ENCODE peak calls at places on chromosomes 16 and 17, in six cellular contexts. K is body of pancreas, T is lower lobe of right lung, N is stomach, H is mucosa of descending colon, C is left lung. B is an unnamed sample.

GRCh38 chr16:57480127-57480753 is 6.1 kb downstream of the DOK4 start:
- DNase-seq in K (peak), T (peak), N (peak), H (peak), C (peak), B (no peak)

GRCh38 chr16:83744521-83744981 is 63.2 kb upstream of the HSBP1 start:
- DNase-seq in K (peak), T (peak), N (no peak), H (no peak), C (peak), B (no peak)

GRCh38 chr17:74282587-74283370 is 8.7 kb downstream of the DNAI2 start:
- DNase-seq in K (no peak), T (no peak), N (no peak), H (no peak), C (no peak), B (no peak)

GRCh38 chr17:51006601-51007000 is 114.1 kb downstream of the SPAG9 start:
- DNase-seq in K (no peak), T (no peak), N (no peak), H (no peak), C (no peak), B (no peak)

GRCh38 chr16:70523013-70523620 is at the start of gene COG4:
- DNase-seq in K (peak), T (peak), N (peak), H (peak), C (peak), B (no peak)

GRCh38 chr16:11909653-11910551 is 5.9 kb downstream of the GSPT1 start:
- DNase-seq in K (no peak), T (no peak), N (no peak), H (no peak), C (no peak), B (no peak)

GRCh38 chr17:2190014-2190413 is 113.6 kb downstream of the SMG6 start:
- DNase-seq in K (no peak), T (no peak), N (no peak), H (no peak), C (no peak), B (no peak)

GRCh38 chr16:57735755-57736418 is at the start of gene KATNB1:
- DNase-seq in K (no peak), T (no peak), N (no peak), H (no peak), C (no peak), B (no peak)

GRCh38 chr17:2266865-2267228 is 36.7 kb downstream of the SMG6 start:
- DNase-seq in K (no peak), T (no peak), N (no peak), H (no peak), C (no peak), B (no peak)

GRCh38 chr16:8194795-8195194 is 395.5 kb downstream of the TMEM114 start:
- DNase-seq in K (no peak), T (no peak), N (no peak), H (no peak), C (no peak), B (no peak)

GRCh38 chr17:82915697-82916027 is 75.8 kb upstream of the ZNF750 start:
- DNase-seq in K (no peak), T (no peak), N (no peak), H (no peak), C (no peak), B (no peak)

GRCh38 chr16:66948034-66948821 is 12.8 kb upstream of the CES3 start:
- DNase-seq in K (no peak), T (no peak), N (peak), H (peak), C (no peak), B (no peak)

GRCh38 chr17:4407851-4408250 is 25.9 kb upstream of the SPNS3 start:
- DNase-seq in K (peak), T (no peak), N (peak), H (peak), C (no peak), B (peak)

GRCh38 chr17:74521701-74522201 is 9.5 kb downstream of the CD300LB start:
- DNase-seq in K (peak), T (no peak), N (peak), H (no peak), C (no peak), B (no peak)

GRCh38 chr16:88785106-88785924 is at the start of gene PIEZO1:
- DNase-seq in K (peak), T (peak), N (peak), H (peak), C (peak), B (no peak)

GRCh38 chr17:19263621-19264010 is 26.4 kb downstream of the EPN2 start:
- DNase-seq in K (no peak), T (no peak), N (no peak), H (no peak), C (no peak), B (no peak)

GRCh38 chr16:3068486-3068885 is 3.0 kb downstream of the IL32 start:
- DNase-seq in K (no peak), T (no peak), N (no peak), H (peak), C (no peak), B (no peak)

GRCh38 chr17:77491921-77492445 is 351.2 kb downstream of the SEC14L1 start:
- DNase-seq in K (no peak), T (peak), N (no peak), H (peak), C (peak), B (no peak)

GRCh38 chr17:29178750-29179231 is 1.4 kb downstream of the MYO18A start:
- DNase-seq in K (peak), T (no peak), N (peak), H (peak), C (peak), B (no peak)

GRCh38 chr16:3762080-3762750 is 44.9 kb upstream of the TRAP1 start:
- DNase-seq in K (no peak), T (no peak), N (no peak), H (no peak), C (no peak), B (no peak)

GRCh38 chr17:74728702-74729075 is 8.4 kb upstream of the RAB37 start:
- DNase-seq in K (no peak), T (no peak), N (no peak), H (no peak), C (no peak), B (no peak)

GRCh38 chr16:11794991-11795886 is 1.8 kb downstream of the ZC3H7A start:
- DNase-seq in K (no peak), T (no peak), N (no peak), H (peak), C (no peak), B (no peak)

GRCh38 chr17:78026381-78026780 is 67.9 kb downstream of the TNRC6C start:
- DNase-seq in K (no peak), T (no peak), N (no peak), H (no peak), C (no peak), B (no peak)

GRCh38 chr16:57677622-57678369 is 9.7 kb downstream of the ADGRG3 start:
- DNase-seq in K (peak), T (no peak), N (peak), H (no peak), C (no peak), B (peak)

GRCh38 chr16:86834451-86835035 is 256.2 kb downstream of the FOXL1 start:
- DNase-seq in K (no peak), T (no peak), N (no peak), H (no peak), C (no peak), B (no peak)

GRCh38 chr16:57000271-57001025 is 11.1 kb downstream of the NLRC5 start:
- DNase-seq in K (peak), T (no peak), N (peak), H (no peak), C (no peak), B (no peak)

GRCh38 chr16:17359778-17360177 is 111.0 kb downstream of the XYLT1 start:
- DNase-seq in K (peak), T (no peak), N (no peak), H (no peak), C (no peak), B (no peak)

GRCh38 chr16:48384305-48384981 is 770 bp downstream of the SIAH1 start:
- DNase-seq in K (peak), T (peak), N (peak), H (peak), C (peak), B (no peak)

GRCh38 chr16:79176987-79177386 is 423.6 kb downstream of the MAF start:
- DNase-seq in K (no peak), T (no peak), N (no peak), H (no peak), C (no peak), B (no peak)

GRCh38 chr16:70738083-70738977 is 52.5 kb upstream of the MTSS2 start:
- DNase-seq in K (peak), T (peak), N (peak), H (peak), C (peak), B (no peak)

GRCh38 chr16:11788914-11789313 is 8.1 kb downstream of the ZC3H7A start:
- DNase-seq in K (no peak), T (no peak), N (no peak), H (no peak), C (no peak), B (no peak)

GRCh38 chr17:2084129-2084765 is 29.3 kb downstream of the HIC1 start:
- DNase-seq in K (no peak), T (peak), N (no peak), H (peak), C (no peak), B (no peak)

GRCh38 chr17:1301546-1301945 is 22.1 kb downstream of the TRARG1 start:
- DNase-seq in K (no peak), T (no peak), N (no peak), H (no peak), C (no peak), B (no peak)

GRCh38 chr17:73089322-73089721 is 3.2 kb downstream of the SLC39A11 start:
- DNase-seq in K (no peak), T (no peak), N (no peak), H (no peak), C (no peak), B (no peak)

GRCh38 chr17:76772842-76773521 is 35.1 kb downstream of the MFSD11 start:
- DNase-seq in K (no peak), T (no peak), N (no peak), H (no peak), C (peak), B (no peak)

DNA sequence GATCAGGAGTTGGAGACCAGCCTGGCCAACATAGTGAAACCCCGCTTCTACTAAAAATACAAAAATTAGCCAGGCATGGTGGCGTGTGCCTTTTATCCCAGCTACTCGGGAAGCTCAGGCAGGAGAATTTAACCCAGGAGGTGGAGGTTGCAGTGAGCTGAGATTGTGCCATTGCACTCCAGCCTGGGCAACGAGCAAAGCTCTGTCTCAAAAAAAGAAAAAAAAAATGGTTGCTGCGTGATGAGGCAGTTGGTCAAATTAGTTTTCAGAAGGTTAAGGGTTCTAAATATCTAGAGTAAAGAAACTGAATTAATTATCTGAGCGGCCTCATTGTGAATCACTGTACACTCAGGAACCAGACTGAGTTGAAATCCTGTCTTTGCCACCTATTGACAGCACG is 3.5 kb upstream of the CD68 start:
- DNase-seq in K (no peak), T (no peak), N (no peak), H (no peak), C (no peak), B (no peak)
- H3K4me3 ChIP-seq in K (no peak), T (peak), N (no peak), H (no peak), C (no peak), B (no peak)

GRCh38 chr16:81077077-81077940 is at the start of gene C16orf46:
- DNase-seq in K (peak), T (peak), N (peak), H (peak), C (peak), B (peak)
- TF ChIP-seq CTCF in K (no peak), T (no peak), N (no peak), H (no peak), C (no peak), B (no peak)

GRCh38 chr17:56000411-56000810 is 152.9 kb upstream of the ANKFN1 start:
- DNase-seq in K (no peak), T (no peak), N (no peak), H (no peak), C (no peak), B (no peak)

DNA sequence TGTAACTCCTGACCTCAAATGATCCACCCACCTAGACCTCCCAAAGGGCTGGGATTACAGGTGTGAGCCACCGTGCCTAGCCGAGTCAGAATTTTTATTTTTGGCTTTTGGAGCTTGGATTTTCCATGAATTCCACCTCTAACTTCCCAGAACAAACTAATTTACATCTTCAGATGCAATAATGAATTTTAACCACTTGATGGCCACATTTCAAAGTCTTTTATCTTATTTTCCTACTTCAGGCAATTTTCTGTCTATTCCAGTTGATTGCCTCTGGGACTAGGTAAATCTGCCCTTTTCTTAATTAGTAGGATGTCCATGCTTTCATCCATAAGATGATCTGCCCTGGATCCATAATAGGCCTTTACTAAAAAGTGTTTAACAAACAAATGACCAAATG is 156.4 kb upstream of the ANKFN1 start:
- DNase-seq in K (no peak), T (no peak), N (no peak), H (no peak), C (no peak), B (no peak)
- H3K4me3 ChIP-seq in K (no peak), T (no peak), N (no peak), H (no peak), C (no peak), B (no peak)

GRCh38 chr17:15091825-15092224 is 173.3 kb downstream of the PMP22 start:
- DNase-seq in K (no peak), T (no peak), N (no peak), H (no peak), C (no peak), B (no peak)
- TF ChIP-seq CTCF in K (no peak), T (no peak), N (no peak), H (no peak), C (no peak), B (peak)

DNA sequence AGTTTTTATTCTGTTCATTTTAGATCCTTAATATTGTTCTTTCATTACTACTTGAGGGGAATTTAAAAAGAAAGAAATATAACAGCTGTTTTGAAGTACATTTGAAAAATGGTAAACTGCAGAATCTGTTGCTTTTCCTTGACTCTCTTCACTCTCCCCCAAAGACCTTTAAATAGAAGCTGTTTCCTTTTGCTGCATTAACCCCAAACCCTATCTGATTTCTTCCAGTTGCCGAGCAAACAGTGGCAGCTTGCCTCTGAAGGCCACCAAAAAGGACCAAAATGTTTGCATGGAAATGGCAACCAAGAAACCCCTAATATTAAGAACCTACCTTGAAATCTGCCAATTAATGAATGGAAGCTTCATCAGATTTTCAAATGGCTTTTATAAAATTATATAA is 37.1 kb downstream of the PRKCA start:
- DNase-seq in K (no peak), T (no peak), N (no peak), H (no peak), C (no peak), B (no peak)
- H3K4me3 ChIP-seq in K (no peak), T (no peak), N (no peak), H (no peak), C (no peak), B (no peak)

B was measured in LNCaP clone FGC.